ENCODE peak calls at places on chromosomes 2 and 18, in six cellular contexts. One of them, this sample, is unnamed.

GRCh38 chr2:88181511-88181910 is 11.4 kb downstream of the THNSL2 start:
- DNase-seq in epithelial cell of esophagus: peak
- DNase-seq in SK-N-SH: no peak
- DNase-seq in lower lobe of right lung: no peak
- DNase-seq in WERI-Rb-1: no peak
- DNase-seq in K562: no peak
- DNase-seq in this sample: peak

GRCh38 chr18:4842287-4842686 is 354.8 kb downstream of the AKAIN1 start:
- DNase-seq in K562: no peak
- DNase-seq in lower lobe of right lung: no peak
- DNase-seq in SK-N-SH: no peak
- DNase-seq in WERI-Rb-1: no peak
- DNase-seq in epithelial cell of esophagus: peak
- DNase-seq in this sample: no peak

GRCh38 chr2:237201461-237202287 is 116.0 kb downstream of the COPS8 start:
- DNase-seq in lower lobe of right lung: no peak
- DNase-seq in WERI-Rb-1: no peak
- DNase-seq in SK-N-SH: no peak
- DNase-seq in K562: peak
- DNase-seq in epithelial cell of esophagus: no peak
- DNase-seq in this sample: peak

GRCh38 chr18:11759456-11759855 is 70.4 kb downstream of the GNAL start:
- DNase-seq in SK-N-SH: no peak
- DNase-seq in epithelial cell of esophagus: no peak
- DNase-seq in K562: no peak
- DNase-seq in WERI-Rb-1: no peak
- DNase-seq in lower lobe of right lung: no peak
- DNase-seq in this sample: no peak

GRCh38 chr2:124805060-124805459 is 780.0 kb downstream of the CNTNAP5 start:
- DNase-seq in epithelial cell of esophagus: no peak
- DNase-seq in WERI-Rb-1: no peak
- DNase-seq in lower lobe of right lung: no peak
- DNase-seq in SK-N-SH: no peak
- DNase-seq in K562: no peak
- DNase-seq in this sample: no peak

GRCh38 chr2:177669625-177670330 is 277.2 kb downstream of the AGPS start:
- DNase-seq in epithelial cell of esophagus: peak
- DNase-seq in SK-N-SH: no peak
- DNase-seq in lower lobe of right lung: no peak
- DNase-seq in K562: no peak
- DNase-seq in WERI-Rb-1: no peak
- DNase-seq in this sample: no peak

GRCh38 chr2:213868526-213868925 is 542.3 kb upstream of the VWC2L start:
- DNase-seq in epithelial cell of esophagus: no peak
- DNase-seq in lower lobe of right lung: no peak
- DNase-seq in WERI-Rb-1: no peak
- DNase-seq in K562: no peak
- DNase-seq in SK-N-SH: no peak
- DNase-seq in this sample: no peak

GRCh38 chr18:43819873-43820272 is 542.6 kb upstream of the SYT4 start:
- DNase-seq in K562: no peak
- DNase-seq in SK-N-SH: no peak
- DNase-seq in lower lobe of right lung: no peak
- DNase-seq in WERI-Rb-1: no peak
- DNase-seq in epithelial cell of esophagus: no peak
- DNase-seq in this sample: no peak

GRCh38 chr18:32470136-32470712 is 458 bp downstream of the GAREM1 start:
- DNase-seq in K562: no peak
- DNase-seq in lower lobe of right lung: peak
- DNase-seq in SK-N-SH: no peak
- DNase-seq in WERI-Rb-1: peak
- DNase-seq in epithelial cell of esophagus: peak
- DNase-seq in this sample: no peak

GRCh38 chr18:67217551-67218166 is 298.9 kb downstream of the DSEL start:
- DNase-seq in SK-N-SH: peak
- DNase-seq in WERI-Rb-1: peak
- DNase-seq in epithelial cell of esophagus: peak
- DNase-seq in K562: peak
- DNase-seq in lower lobe of right lung: no peak
- DNase-seq in this sample: peak

GRCh38 chr2:10179422-10179821 is 56.9 kb downstream of the RRM2 start:
- DNase-seq in epithelial cell of esophagus: no peak
- DNase-seq in WERI-Rb-1: no peak
- DNase-seq in K562: no peak
- DNase-seq in lower lobe of right lung: no peak
- DNase-seq in SK-N-SH: no peak
- DNase-seq in this sample: no peak

GRCh38 chr2:68588589-68588988 is 54.8 kb upstream of the PROKR1 start:
- DNase-seq in WERI-Rb-1: no peak
- DNase-seq in epithelial cell of esophagus: peak
- DNase-seq in lower lobe of right lung: no peak
- DNase-seq in SK-N-SH: no peak
- DNase-seq in K562: no peak
- DNase-seq in this sample: no peak

GRCh38 chr2:201257381-201257940 is 2.9 kb upstream of the CASP8 start:
- DNase-seq in epithelial cell of esophagus: no peak
- DNase-seq in SK-N-SH: no peak
- DNase-seq in lower lobe of right lung: peak
- DNase-seq in K562: peak
- DNase-seq in WERI-Rb-1: no peak
- DNase-seq in this sample: no peak

GRCh38 chr2:169900686-169901085 is 73.4 kb downstream of the UBR3 start:
- DNase-seq in K562: no peak
- DNase-seq in lower lobe of right lung: no peak
- DNase-seq in epithelial cell of esophagus: peak
- DNase-seq in WERI-Rb-1: no peak
- DNase-seq in SK-N-SH: no peak
- DNase-seq in this sample: no peak

GRCh38 chr2:128525653-128526052 is 207.0 kb upstream of the HS6ST1 start:
- DNase-seq in lower lobe of right lung: no peak
- DNase-seq in epithelial cell of esophagus: no peak
- DNase-seq in SK-N-SH: no peak
- DNase-seq in K562: no peak
- DNase-seq in WERI-Rb-1: no peak
- DNase-seq in this sample: no peak

GRCh38 chr2:166239548-166239947 is 111.7 kb upstream of the SCN1A start:
- DNase-seq in SK-N-SH: no peak
- DNase-seq in WERI-Rb-1: no peak
- DNase-seq in epithelial cell of esophagus: peak
- DNase-seq in lower lobe of right lung: no peak
- DNase-seq in K562: no peak
- DNase-seq in this sample: peak

GRCh38 chr18:10101729-10102128 is 187.9 kb downstream of the VAPA start:
- DNase-seq in lower lobe of right lung: no peak
- DNase-seq in epithelial cell of esophagus: no peak
- DNase-seq in WERI-Rb-1: no peak
- DNase-seq in SK-N-SH: no peak
- DNase-seq in K562: no peak
- DNase-seq in this sample: no peak

GRCh38 chr2:14804912-14805311 is 172.4 kb downstream of the LRATD1 start:
- DNase-seq in WERI-Rb-1: no peak
- DNase-seq in epithelial cell of esophagus: no peak
- DNase-seq in SK-N-SH: no peak
- DNase-seq in lower lobe of right lung: no peak
- DNase-seq in K562: no peak
- DNase-seq in this sample: no peak

GRCh38 chr2:69774984-69775982 is 33.3 kb downstream of the ANXA4 start:
- DNase-seq in lower lobe of right lung: no peak
- DNase-seq in WERI-Rb-1: no peak
- DNase-seq in SK-N-SH: no peak
- DNase-seq in K562: no peak
- DNase-seq in epithelial cell of esophagus: no peak
- DNase-seq in this sample: no peak
- H3K4me3 ChIP-seq in lower lobe of right lung: no peak
- H3K4me3 ChIP-seq in WERI-Rb-1: no peak
- H3K4me3 ChIP-seq in SK-N-SH: no peak
- H3K4me3 ChIP-seq in K562: no peak
- H3K4me3 ChIP-seq in epithelial cell of esophagus: no peak
- H3K4me3 ChIP-seq in this sample: no peak

DNA sequence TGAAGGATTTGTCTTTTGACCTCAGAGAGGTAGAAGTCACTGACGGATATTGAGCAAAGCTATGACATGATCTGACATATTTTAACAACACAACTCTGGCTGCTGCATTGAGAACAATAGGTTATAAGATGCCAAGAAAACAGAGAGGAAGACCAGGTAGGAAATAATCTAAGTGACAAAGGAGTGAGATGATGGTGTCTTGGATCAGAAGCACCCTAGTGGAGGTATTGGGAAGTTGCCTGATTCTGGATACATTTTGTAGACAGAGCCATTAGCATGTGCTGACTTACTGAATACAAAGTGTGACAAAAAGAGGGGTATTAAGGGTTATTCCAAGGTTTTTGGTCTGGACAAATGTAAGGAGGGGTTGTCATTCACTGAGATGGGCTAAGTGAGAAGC is 1438.1 kb downstream of the DPP10 start:
- DNase-seq in lower lobe of right lung: no peak
- DNase-seq in epithelial cell of esophagus: no peak
- DNase-seq in SK-N-SH: peak
- DNase-seq in K562: peak
- DNase-seq in WERI-Rb-1: peak
- DNase-seq in this sample: no peak
- TF ChIP-seq CTCF in lower lobe of right lung: no peak
- TF ChIP-seq CTCF in epithelial cell of esophagus: no peak
- TF ChIP-seq CTCF in SK-N-SH: no peak
- TF ChIP-seq CTCF in K562: no peak
- TF ChIP-seq CTCF in WERI-Rb-1: peak
- TF ChIP-seq CTCF in this sample: peak

DNA sequence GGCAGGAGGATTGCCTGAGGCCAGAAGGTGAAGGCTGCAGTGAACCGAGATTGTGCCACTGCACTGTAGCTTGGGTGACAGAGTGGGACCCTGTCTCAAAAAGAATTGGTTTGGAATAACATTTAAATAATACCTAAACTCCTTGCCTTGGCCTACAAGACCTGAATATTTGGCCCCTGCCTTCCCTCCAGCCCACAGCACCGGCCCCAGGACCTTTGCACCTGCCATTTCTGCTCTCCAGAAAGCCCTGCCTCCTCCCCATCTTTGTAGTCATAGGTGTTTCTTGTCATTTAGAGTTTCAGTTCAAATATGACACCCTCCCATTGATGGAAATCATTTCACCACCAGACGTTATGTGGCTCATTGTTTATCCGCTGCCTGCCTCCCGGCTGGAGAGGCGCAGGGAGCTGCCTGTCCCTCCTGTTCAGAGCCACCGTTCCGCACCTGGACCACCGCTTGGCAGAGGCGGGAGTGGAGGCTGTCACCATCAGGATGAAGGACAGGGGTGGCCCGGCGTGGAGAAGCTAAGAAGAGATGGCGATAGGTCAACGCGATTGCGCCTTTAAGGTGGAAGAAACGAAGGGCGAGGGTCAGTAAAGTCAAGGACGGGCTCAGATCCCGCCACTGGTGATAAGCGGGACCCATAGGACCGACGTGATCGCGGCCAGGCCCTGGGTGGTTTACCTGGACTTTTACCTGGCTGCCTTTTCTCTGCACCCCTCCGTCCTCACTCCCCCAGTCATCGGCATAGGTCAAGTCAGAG is 638 bp upstream of the LPIN1 start:
- DNase-seq in lower lobe of right lung: no peak
- DNase-seq in WERI-Rb-1: no peak
- DNase-seq in epithelial cell of esophagus: no peak
- DNase-seq in K562: no peak
- DNase-seq in SK-N-SH: no peak
- DNase-seq in this sample: no peak
- H3K4me3 ChIP-seq in lower lobe of right lung: peak
- H3K4me3 ChIP-seq in WERI-Rb-1: no peak
- H3K4me3 ChIP-seq in epithelial cell of esophagus: no peak
- H3K4me3 ChIP-seq in K562: peak
- H3K4me3 ChIP-seq in SK-N-SH: no peak
- H3K4me3 ChIP-seq in this sample: peak

GRCh38 chr18:7666195-7666776 is 99.2 kb downstream of the PTPRM start:
- DNase-seq in SK-N-SH: no peak
- DNase-seq in epithelial cell of esophagus: no peak
- DNase-seq in K562: no peak
- DNase-seq in lower lobe of right lung: no peak
- DNase-seq in WERI-Rb-1: no peak
- DNase-seq in this sample: no peak
- TF ChIP-seq CTCF in SK-N-SH: no peak
- TF ChIP-seq CTCF in epithelial cell of esophagus: no peak
- TF ChIP-seq CTCF in K562: no peak
- TF ChIP-seq CTCF in lower lobe of right lung: no peak
- TF ChIP-seq CTCF in WERI-Rb-1: no peak
- TF ChIP-seq CTCF in this sample: peak

DNA sequence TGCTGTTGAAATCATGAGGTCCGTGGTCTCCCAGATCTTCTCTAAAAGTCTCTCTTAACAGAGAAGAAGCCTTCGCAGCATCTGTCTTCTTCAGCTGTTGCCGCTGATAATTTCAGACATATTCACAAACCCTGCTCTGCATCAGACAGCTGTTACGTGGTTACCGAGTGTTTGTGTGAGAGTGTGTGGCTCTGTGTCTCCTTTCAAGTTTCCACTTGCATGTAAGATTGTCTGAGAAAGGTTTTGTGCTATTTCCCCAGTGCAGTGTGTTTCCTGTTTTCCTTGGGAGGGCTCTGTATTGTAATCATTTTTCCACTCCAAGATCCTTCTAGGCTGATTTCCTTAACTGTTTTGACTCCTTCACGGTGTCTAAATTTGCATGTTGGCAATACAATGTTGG is 32.8 kb downstream of the MAIP1 start:
- DNase-seq in WERI-Rb-1: no peak
- DNase-seq in epithelial cell of esophagus: peak
- DNase-seq in K562: no peak
- DNase-seq in lower lobe of right lung: no peak
- DNase-seq in SK-N-SH: no peak
- DNase-seq in this sample: no peak
- H3K4me3 ChIP-seq in WERI-Rb-1: no peak
- H3K4me3 ChIP-seq in epithelial cell of esophagus: no peak
- H3K4me3 ChIP-seq in K562: no peak
- H3K4me3 ChIP-seq in lower lobe of right lung: no peak
- H3K4me3 ChIP-seq in SK-N-SH: no peak
- H3K4me3 ChIP-seq in this sample: no peak

GRCh38 chr2:226020179-226020578 is 620.7 kb downstream of the NYAP2 start:
- DNase-seq in lower lobe of right lung: no peak
- DNase-seq in K562: no peak
- DNase-seq in WERI-Rb-1: no peak
- DNase-seq in epithelial cell of esophagus: peak
- DNase-seq in SK-N-SH: no peak
- DNase-seq in this sample: no peak

GRCh38 chr2:226017534-226017933 is 618.0 kb downstream of the NYAP2 start:
- DNase-seq in WERI-Rb-1: no peak
- DNase-seq in SK-N-SH: no peak
- DNase-seq in K562: no peak
- DNase-seq in epithelial cell of esophagus: no peak
- DNase-seq in lower lobe of right lung: no peak
- DNase-seq in this sample: no peak

GRCh38 chr2:226018641-226019040 is 619.1 kb downstream of the NYAP2 start:
- DNase-seq in epithelial cell of esophagus: no peak
- DNase-seq in lower lobe of right lung: no peak
- DNase-seq in WERI-Rb-1: no peak
- DNase-seq in SK-N-SH: no peak
- DNase-seq in K562: no peak
- DNase-seq in this sample: no peak

DNA sequence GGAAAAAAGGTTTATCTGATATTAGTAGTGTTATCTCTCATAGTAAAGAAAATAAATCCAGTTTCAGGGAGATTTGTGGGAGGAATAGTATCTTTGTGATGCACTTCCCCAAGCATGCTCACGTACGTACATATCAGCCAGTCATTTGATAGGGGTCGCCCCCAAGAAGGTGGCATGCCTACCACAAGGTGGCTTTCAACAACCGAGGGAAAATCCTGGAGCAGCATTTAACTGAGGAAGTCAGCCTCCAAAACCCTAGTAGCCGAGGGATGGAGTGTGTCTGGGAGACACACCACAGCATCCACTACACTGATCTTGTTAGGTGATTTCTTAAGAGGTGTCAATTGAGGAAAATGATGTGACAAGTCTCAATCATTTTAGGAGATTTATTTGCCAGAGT is 623.9 kb downstream of the NYAP2 start:
- DNase-seq in K562: no peak
- DNase-seq in epithelial cell of esophagus: no peak
- DNase-seq in WERI-Rb-1: peak
- DNase-seq in SK-N-SH: peak
- DNase-seq in lower lobe of right lung: no peak
- DNase-seq in this sample: no peak
- TF ChIP-seq CTCF in K562: no peak
- TF ChIP-seq CTCF in epithelial cell of esophagus: no peak
- TF ChIP-seq CTCF in WERI-Rb-1: peak
- TF ChIP-seq CTCF in SK-N-SH: peak
- TF ChIP-seq CTCF in lower lobe of right lung: no peak
- TF ChIP-seq CTCF in this sample: peak